ENCODE peak calls at places on chromosomes 11 and 22, in four cellular contexts. B is K562, M is HepG2, J is H1. T is an unnamed sample.

GRCh38 chr11:44609028-44609782 is 43.7 kb downstream of the CD82 start:
- DNase-seq in B (no peak), M (no peak), J (no peak), T (peak; percentile 92)

GRCh38 chr11:70540196-70540595 is 141.9 kb downstream of the CTTN start:
- DNase-seq in B (no peak), M (no peak), J (no peak), T (no peak)

GRCh38 chr11:4684631-4685285 is 12.9 kb downstream of the OR51E2 start:
- DNase-seq in B (no peak), M (no peak), J (no peak), T (no peak)

GRCh38 chr11:101867951-101868350 is 46.9 kb upstream of the CEP126 start:
- DNase-seq in B (no peak), M (no peak), J (no peak), T (no peak)

GRCh38 chr11:110763249-110764011 is 51.2 kb upstream of the ARHGAP20 start:
- DNase-seq in B (no peak), M (peak; percentile 3), J (no peak), T (no peak)

GRCh38 chr22:20834725-20835124 is 23.9 kb downstream of the PI4KA start:
- DNase-seq in B (peak; percentile 19), M (no peak), J (no peak), T (no peak)

GRCh38 chr11:69080361-69080973 is 31.7 kb downstream of the TPCN2 start:
- DNase-seq in B (no peak), M (no peak), J (no peak), T (no peak)

GRCh38 chr11:69950120-69950519 is 128.0 kb upstream of the ANO1 start:
- DNase-seq in B (peak; percentile 88), M (peak; percentile 20), J (peak; percentile 95), T (no peak)

GRCh38 chr11:77130763-77131513 is 2.9 kb downstream of the MYO7A start:
- DNase-seq in B (no peak), M (peak; percentile 82), J (no peak), T (no peak)

GRCh38 chr11:67419330-67420049 is 4.0 kb downstream of the CARNS1 start:
- DNase-seq in B (no peak), M (no peak), J (no peak), T (no peak)

GRCh38 chr11:67416416-67417335 is 1.2 kb downstream of the CARNS1 start:
- DNase-seq in B (no peak), M (peak; percentile 64), J (no peak), T (no peak)

GRCh38 chr11:67417425-67417824 is 1.9 kb downstream of the CARNS1 start:
- DNase-seq in B (no peak), M (no peak), J (no peak), T (no peak)

GRCh38 chr11:67420147-67420645 is 4.7 kb downstream of the CARNS1 start:
- DNase-seq in B (no peak), M (no peak), J (no peak), T (no peak)

DNA sequence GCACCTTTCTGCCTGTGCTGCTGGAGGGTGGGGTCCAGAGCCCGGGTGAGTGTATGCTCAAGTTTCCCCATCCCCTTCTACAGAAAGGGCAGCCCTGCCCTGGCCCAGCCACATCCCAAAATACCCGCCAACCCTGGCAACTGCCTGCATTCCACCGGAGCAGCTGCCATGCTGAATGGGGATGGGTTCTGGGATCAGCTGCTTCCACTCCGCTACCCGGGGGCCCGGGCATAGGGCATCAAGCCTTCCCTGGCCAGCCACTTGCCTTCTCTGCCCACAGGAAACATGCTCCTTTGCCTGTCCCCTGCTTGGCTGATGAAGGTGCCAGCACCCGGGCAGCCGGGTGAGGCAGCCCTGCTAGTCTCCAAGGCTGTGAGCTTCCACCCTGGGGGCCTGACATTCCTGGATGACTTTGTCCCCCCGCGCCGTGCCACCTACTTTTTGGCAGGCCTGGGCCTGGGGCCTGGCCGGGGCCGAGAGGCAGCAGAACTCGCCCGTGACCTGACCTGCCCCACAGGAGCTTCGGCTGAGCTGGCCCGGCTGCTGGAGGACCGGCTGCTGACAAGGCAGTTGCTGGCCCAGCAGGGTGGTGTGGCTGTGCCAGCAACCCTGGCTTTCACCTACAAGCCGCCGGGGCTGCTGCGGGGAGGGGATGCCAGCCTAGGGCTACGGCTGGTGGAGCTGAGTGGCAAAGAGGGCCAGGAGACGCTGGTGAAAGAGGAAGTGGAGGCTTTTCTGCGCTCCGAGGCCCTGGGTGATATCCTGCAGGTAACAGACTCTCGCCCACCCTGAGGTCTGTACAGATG is 3.2 kb downstream of the CARNS1 start:
- DNase-seq in B (no peak), M (no peak), J (no peak), T (no peak)
- TF ChIP-seq USF2 in B (no peak), M (no peak), J (no peak), T (no peak)

GRCh38 chr11:64357446-64357845 is 1.5 kb upstream of the RPS6KA4 start:
- DNase-seq in B (no peak), M (no peak), J (no peak), T (no peak)

GRCh38 chr11:64359712-64360402 is 895 bp downstream of the RPS6KA4 start:
- DNase-seq in B (no peak), M (no peak), J (no peak), T (no peak)

GRCh38 chr11:64358907-64359711 is at the start of gene RPS6KA4:
- DNase-seq in B (peak; percentile 88), M (no peak), J (peak; percentile 75), T (no peak)

GRCh38 chr11:64357904-64358535 is 942 bp upstream of the RPS6KA4 start:
- DNase-seq in B (peak; percentile 85), M (peak; percentile 20), J (peak; percentile 51), T (no peak)

DNA sequence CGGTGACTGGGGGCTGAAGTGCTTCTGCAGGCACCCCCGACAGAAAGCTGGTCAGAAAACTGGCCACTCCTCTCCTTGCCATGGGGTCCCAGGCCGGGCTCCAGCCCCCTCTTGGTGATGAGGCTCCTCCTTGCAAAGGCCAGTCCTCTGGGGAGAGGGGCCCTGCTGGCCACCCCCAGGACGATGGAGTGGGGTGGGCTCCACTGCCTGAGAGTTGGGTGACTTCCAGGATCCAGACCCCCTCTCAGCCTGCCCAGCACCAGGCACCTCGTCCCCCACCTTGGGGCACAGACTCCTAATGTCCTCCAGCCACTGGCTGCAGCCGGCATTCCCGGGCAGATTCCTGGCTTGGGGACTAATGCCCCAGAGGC is 441 bp upstream of the RPS6KA4 start:
- DNase-seq in B (no peak), M (no peak), J (no peak), T (no peak)
- TF ChIP-seq RAD21 in B (no peak), M (no peak), J (no peak), T (no peak)

GRCh38 chr11:16606784-16607674 is 131.4 kb upstream of the C11orf58 start:
- DNase-seq in B (peak; percentile 54), M (no peak), J (peak; percentile 72), T (no peak)
- TF ChIP-seq EZH2 in B (no peak), M (peak; percentile 73), J (peak; percentile 89), T (no peak)

GRCh38 chr22:31278643-31279326 is 13.5 kb downstream of the PIK3IP1 start:
- DNase-seq in B (no peak), M (no peak), J (no peak), T (no peak)
- TF ChIP-seq USF2 in B (no peak), M (no peak), J (no peak), T (no peak)

GRCh38 chr11:6544921-6545850 is 48.1 kb downstream of the DNHD1 start:
- DNase-seq in B (no peak), M (no peak), J (no peak), T (no peak)
- TF ChIP-seq RAD21 in B (no peak), M (no peak), J (no peak), T (no peak)

T was measured in GM12878.